ENCODE peak calls at places on chromosome 3, in ten cellular contexts. Q is astrocyte, M is upper lobe of right lung, F is HepG2, D is heart left ventricle, O is endodermal cell, I is cardiac muscle cell, Z is PC-3, C is psoas muscle, T is heart right ventricle. S is an unnamed sample.

GRCh38 chr3:43670635-43671522 is 19.9 kb upstream of the ABHD5 start:
- DNase-seq in Q (no peak), M (no peak), F (no peak), D (no peak), O (no peak), I (no peak), Z (no peak), C (no peak), T (no peak), S (no peak)

GRCh38 chr3:128367726-128368125 is 99.0 kb downstream of the DNAJB8 start:
- DNase-seq in Q (no peak), M (no peak), F (no peak), D (peak), O (peak), I (no peak), Z (no peak), C (no peak), T (no peak), S (no peak)

GRCh38 chr3:32002536-32003368 is 21.2 kb downstream of the ZNF860 start:
- DNase-seq in Q (peak), M (peak), F (no peak), D (no peak), O (peak), I (no peak), Z (no peak), C (no peak), T (no peak), S (no peak)

GRCh38 chr3:45066109-45066801 is 40.2 kb downstream of the CLEC3B start:
- DNase-seq in Q (peak), M (no peak), F (no peak), D (no peak), O (no peak), I (no peak), Z (no peak), C (no peak), T (no peak), S (no peak)

GRCh38 chr3:197682713-197683112 is 54.0 kb downstream of the RUBCN start:
- DNase-seq in Q (no peak), M (no peak), F (no peak), D (no peak), O (no peak), I (no peak), Z (no peak), C (no peak), T (no peak), S (no peak)

GRCh38 chr3:11379238-11379823 is 107.1 kb downstream of the ATG7 start:
- DNase-seq in Q (peak), M (no peak), F (peak), D (no peak), O (peak), I (peak), Z (peak), C (no peak), T (no peak), S (peak)

GRCh38 chr3:41716391-41716910 is 245.5 kb downstream of the ULK4 start:
- DNase-seq in Q (peak), M (no peak), F (no peak), D (no peak), O (no peak), I (peak), Z (peak), C (no peak), T (no peak), S (peak)

GRCh38 chr3:174498638-174499037 is 360.5 kb upstream of the NAALADL2 start:
- DNase-seq in Q (peak), M (no peak), F (no peak), D (no peak), O (no peak), I (peak), Z (no peak), C (no peak), T (no peak), S (peak)

GRCh38 chr3:32392530-32393302 is 1.1 kb downstream of the CMTM7 start:
- DNase-seq in Q (peak), M (peak), F (no peak), D (peak), O (no peak), I (peak), Z (peak), C (peak), T (peak), S (peak)

GRCh38 chr3:13379191-13379830 is 40.8 kb downstream of the NUP210 start:
- DNase-seq in Q (peak), M (no peak), F (no peak), D (no peak), O (no peak), I (peak), Z (peak), C (peak), T (no peak), S (peak)

GRCh38 chr3:140727886-140728285 is 50.0 kb downstream of the TRIM42 start:
- DNase-seq in Q (no peak), M (no peak), F (peak), D (no peak), O (no peak), I (no peak), Z (peak), C (no peak), T (no peak), S (no peak)

GRCh38 chr3:126733061-126733430 is 29.0 kb downstream of the CHCHD6 start:
- DNase-seq in Q (no peak), M (no peak), F (no peak), D (no peak), O (no peak), I (no peak), Z (no peak), C (no peak), T (no peak), S (no peak)

GRCh38 chr3:183252973-183253363 is at the start of gene B3GNT5:
- DNase-seq in Q (no peak), M (peak), F (no peak), D (peak), O (peak), I (peak), Z (peak), C (peak), T (peak), S (no peak)

GRCh38 chr3:183254816-183255730 is 2.0 kb downstream of the B3GNT5 start:
- DNase-seq in Q (peak), M (no peak), F (no peak), D (no peak), O (no peak), I (no peak), Z (peak), C (no peak), T (no peak), S (no peak)

GRCh38 chr3:183253364-183253960 is 409 bp downstream of the B3GNT5 start:
- DNase-seq in Q (peak), M (peak), F (no peak), D (peak), O (peak), I (peak), Z (peak), C (peak), T (peak), S (peak)

GRCh38 chr3:183252108-183252782 is 808 bp upstream of the B3GNT5 start:
- DNase-seq in Q (no peak), M (no peak), F (no peak), D (no peak), O (no peak), I (no peak), Z (peak), C (no peak), T (no peak), S (no peak)

GRCh38 chr3:183253961-183254815 is 1.1 kb downstream of the B3GNT5 start:
- DNase-seq in Q (peak), M (peak), F (no peak), D (peak), O (peak), I (peak), Z (peak), C (peak), T (peak), S (no peak)
- TF ChIP-seq CTCF in Q (no peak), M (no peak), F (peak), D (no peak), O (no peak), I (no peak), Z (peak), C (peak), T (peak), S (peak)

GRCh38 chr3:119702530-119703527 is at the start of gene CFAP91:
- DNase-seq in Q (peak), M (peak), F (no peak), D (peak), O (peak), I (peak), Z (peak), C (peak), T (peak), S (peak)

GRCh38 chr3:119697394-119697793 is 5.4 kb upstream of the CFAP91 start:
- DNase-seq in Q (no peak), M (no peak), F (no peak), D (no peak), O (no peak), I (no peak), Z (no peak), C (no peak), T (no peak), S (no peak)

GRCh38 chr3:119703900-119704531 is 1.2 kb downstream of the CFAP91 start:
- DNase-seq in Q (no peak), M (no peak), F (peak), D (no peak), O (no peak), I (no peak), Z (no peak), C (no peak), T (no peak), S (no peak)

GRCh38 chr3:119700269-119700919 is 2.4 kb upstream of the CFAP91 start:
- DNase-seq in Q (peak), M (no peak), F (peak), D (no peak), O (no peak), I (peak), Z (peak), C (no peak), T (no peak), S (peak)

GRCh38 chr3:119700920-119701734 is 1.7 kb upstream of the CFAP91 start:
- DNase-seq in Q (no peak), M (no peak), F (no peak), D (no peak), O (no peak), I (no peak), Z (no peak), C (no peak), T (no peak), S (no peak)
- H3K4me3 ChIP-seq in Q (no peak), M (no peak), F (no peak), D (no peak), O (no peak), I (no peak), Z (no peak), C (no peak), T (no peak), S (no peak)

GRCh38 chr3:25837038-25837437 is 47.1 kb downstream of the OXSM start:
- DNase-seq in Q (no peak), M (no peak), F (no peak), D (no peak), O (no peak), I (no peak), Z (no peak), C (no peak), T (no peak), S (no peak)

GRCh38 chr3:25840099-25840498 is 50.2 kb downstream of the OXSM start:
- DNase-seq in Q (no peak), M (no peak), F (no peak), D (no peak), O (no peak), I (no peak), Z (no peak), C (no peak), T (no peak), S (no peak)

GRCh38 chr3:25834346-25834745 is 44.5 kb downstream of the OXSM start:
- DNase-seq in Q (no peak), M (no peak), F (no peak), D (no peak), O (no peak), I (no peak), Z (no peak), C (no peak), T (no peak), S (no peak)

GRCh38 chr3:25831578-25831977 is 41.7 kb downstream of the OXSM start:
- DNase-seq in Q (peak), M (no peak), F (no peak), D (no peak), O (peak), I (peak), Z (peak), C (no peak), T (no peak), S (peak)

DNA sequence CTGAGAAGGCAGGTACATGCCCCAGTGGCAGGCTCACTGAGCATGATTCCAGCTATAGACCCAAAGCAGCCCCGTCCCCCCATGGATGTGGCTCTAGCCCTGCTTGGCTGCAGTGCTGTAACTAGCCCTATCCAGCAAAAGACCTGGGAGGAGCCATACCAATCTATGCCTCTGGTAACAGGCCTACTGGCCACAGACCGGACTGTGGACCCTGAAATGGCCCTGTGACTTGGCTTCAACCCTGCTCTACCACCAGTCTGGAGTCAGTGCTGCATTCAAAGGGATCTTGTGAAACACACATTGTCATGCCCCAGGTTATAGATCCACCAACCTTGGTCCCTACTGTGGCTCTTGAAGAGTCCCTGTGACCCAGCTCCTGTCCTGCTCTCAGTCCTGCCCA is 46.7 kb downstream of the OXSM start:
- DNase-seq in Q (no peak), M (no peak), F (no peak), D (no peak), O (no peak), I (no peak), Z (no peak), C (no peak), T (no peak), S (no peak)
- TF ChIP-seq CTCF in Q (no peak), M (no peak), F (no peak), D (no peak), O (no peak), I (no peak), Z (no peak), C (no peak), T (no peak), S (no peak)

GRCh38 chr3:9769012-9769411 is 735 bp downstream of the CAMK1 start:
- DNase-seq in Q (no peak), M (no peak), F (no peak), D (no peak), O (no peak), I (no peak), Z (no peak), C (no peak), T (no peak), S (no peak)

GRCh38 chr3:9769426-9770275 is at the start of gene CAMK1:
- DNase-seq in Q (peak), M (peak), F (peak), D (peak), O (peak), I (peak), Z (peak), C (peak), T (peak), S (peak)

GRCh38 chr3:9768376-9768775 is 1.4 kb downstream of the CAMK1 start:
- DNase-seq in Q (no peak), M (no peak), F (peak), D (no peak), O (no peak), I (no peak), Z (no peak), C (no peak), T (no peak), S (no peak)

GRCh38 chr3:9767418-9767817 is 2.3 kb downstream of the CAMK1 start:
- DNase-seq in Q (no peak), M (no peak), F (no peak), D (peak), O (no peak), I (no peak), Z (no peak), C (no peak), T (no peak), S (no peak)

DNA sequence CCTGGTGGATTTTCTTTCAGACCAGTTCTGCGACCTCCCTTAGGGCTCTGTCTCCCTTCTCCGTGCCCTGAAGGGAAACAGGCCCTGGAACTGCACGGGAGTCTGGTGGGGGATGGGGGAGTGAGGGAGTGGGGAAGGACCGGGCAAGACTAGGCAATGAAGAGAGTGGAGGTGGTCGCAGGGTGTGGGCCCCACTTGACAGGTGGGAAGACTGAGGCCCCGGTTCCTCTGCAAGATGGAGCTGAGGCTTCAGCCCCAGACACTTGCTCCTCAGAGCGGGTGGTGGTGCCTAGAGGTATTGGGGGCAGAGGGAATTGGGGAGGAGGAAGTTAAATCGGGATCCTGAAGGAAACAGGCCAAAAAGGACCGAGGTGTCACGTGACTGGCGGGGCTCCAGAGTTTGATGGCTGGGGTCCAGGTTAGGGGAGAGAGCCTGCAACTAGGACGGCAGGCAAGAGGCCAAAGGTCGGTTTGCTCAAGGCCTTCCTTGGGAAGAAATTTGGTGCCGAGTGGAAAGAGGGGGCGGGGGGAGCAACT is 597 bp upstream of the CAMK1 start:
- DNase-seq in Q (no peak), M (peak), F (peak), D (peak), O (no peak), I (peak), Z (no peak), C (peak), T (peak), S (peak)
- H3K4me3 ChIP-seq in Q (peak), M (peak), F (peak), D (peak), O (peak), I (peak), Z (peak), C (peak), T (peak), S (peak)

DNA sequence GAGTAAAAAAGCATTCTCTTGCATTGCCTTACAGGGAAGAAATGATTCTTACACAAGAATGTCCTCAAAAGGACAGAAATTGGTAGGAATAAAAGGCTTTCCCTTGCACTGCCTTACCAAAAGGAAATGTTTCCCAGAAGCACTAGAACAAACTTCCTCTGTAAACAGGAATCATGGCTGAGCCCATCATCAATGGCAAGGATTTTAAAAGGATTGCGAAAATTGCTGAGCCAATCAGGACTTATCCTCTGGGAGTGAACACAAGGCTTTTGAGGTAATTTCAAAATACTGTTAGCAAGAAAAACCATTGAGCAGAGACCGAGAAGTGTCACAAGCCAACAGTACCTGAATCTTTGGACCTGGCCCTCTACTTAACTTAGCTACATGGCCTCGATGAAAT is 897.3 kb downstream of the ROBO1 start:
- DNase-seq in Q (no peak), M (no peak), F (peak), D (no peak), O (no peak), I (no peak), Z (no peak), C (no peak), T (no peak), S (no peak)
- TF ChIP-seq CTCF in Q (no peak), M (no peak), F (no peak), D (no peak), O (no peak), I (no peak), Z (no peak), C (no peak), T (no peak), S (no peak)

DNA sequence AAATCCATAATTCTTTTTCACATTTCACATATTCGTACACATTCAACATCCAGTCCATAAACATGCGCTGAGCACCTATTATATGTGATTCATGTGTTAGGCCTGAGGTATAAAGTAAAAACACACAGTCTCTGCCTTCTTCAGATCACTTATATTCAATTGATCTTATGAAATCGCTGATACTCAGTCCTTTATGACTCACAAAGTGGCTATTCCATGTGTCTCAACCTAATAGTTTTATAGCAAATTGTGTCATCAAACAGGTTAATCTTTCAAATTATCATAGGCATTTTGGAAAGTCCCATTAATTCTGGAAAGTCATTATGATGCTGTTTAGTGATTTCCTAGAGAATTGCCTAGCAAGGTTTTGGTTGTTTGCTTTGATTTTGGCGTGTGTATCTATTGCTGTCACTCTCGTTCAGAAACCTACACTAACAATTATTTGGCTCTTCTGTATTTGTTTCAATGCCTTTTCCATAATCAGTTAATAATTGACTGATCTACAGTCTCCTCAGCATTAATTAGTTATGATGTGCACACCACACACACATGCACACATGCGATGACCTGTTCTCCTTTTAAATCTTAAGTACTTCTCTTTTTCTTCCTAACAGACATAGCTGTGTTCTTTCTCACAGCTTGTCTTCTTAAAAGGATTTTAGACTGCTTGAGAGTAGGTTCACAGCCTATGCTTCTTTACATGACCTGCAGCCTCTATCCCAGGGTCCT is 353.2 kb downstream of the MECOM start:
- DNase-seq in Q (no peak), M (no peak), F (no peak), D (no peak), O (no peak), I (no peak), Z (peak), C (no peak), T (no peak), S (no peak)
- H3K4me3 ChIP-seq in Q (no peak), M (no peak), F (no peak), D (no peak), O (no peak), I (no peak), Z (no peak), C (no peak), T (no peak), S (no peak)

GRCh38 chr3:79521221-79521848 is 246.5 kb downstream of the ROBO1 start:
- DNase-seq in Q (peak), M (no peak), F (peak), D (no peak), O (no peak), I (peak), Z (peak), C (no peak), T (no peak), S (peak)
- TF ChIP-seq CTCF in Q (peak), M (peak), F (peak), D (peak), O (peak), I (peak), Z (peak), C (peak), T (peak), S (peak)

GRCh38 chr3:52372822-52373504 is 56.8 kb downstream of the DNAH1 start:
- DNase-seq in Q (no peak), M (peak), F (no peak), D (peak), O (peak), I (no peak), Z (no peak), C (no peak), T (peak), S (no peak)
- H3K4me3 ChIP-seq in Q (no peak), M (peak), F (no peak), D (peak), O (peak), I (no peak), Z (no peak), C (no peak), T (peak), S (no peak)